ENCODE peak calls at places on chromosomes 16 and 17, in six cellular contexts. W is IMR-90, D is neuronal stem cell, B is H1, R is mesendoderm, Y is H9. L is an unnamed sample.

GRCh38 chr17:61251939-61252865 is 147.4 kb upstream of the TBX2 start:
- DNase-seq in W (peak; percentile 99), R (no peak), D (no peak), Y (no peak), B (no peak), L (peak; percentile 100)

GRCh38 chr17:15651583-15652110 is 32.1 kb upstream of the FBXW10B start:
- DNase-seq in D (peak; percentile 37), Y (peak; percentile 87), W (peak; percentile 99), B (peak; percentile 43), R (peak; percentile 85), L (peak; percentile 99)

GRCh38 chr16:28503470-28504259 is 3.0 kb downstream of the IL27 start:
- DNase-seq in W (no peak), Y (no peak), B (no peak), R (no peak), D (no peak), L (no peak)

GRCh38 chr17:6910987-6911603 is 79.6 kb upstream of the TEKT1 start:
- DNase-seq in B (no peak), R (peak; percentile 40), W (peak; percentile 57), Y (no peak), D (no peak), L (peak; percentile 59)

GRCh38 chr16:477287-477686 is 50.2 kb upstream of the CAPN15 start:
- DNase-seq in B (no peak), Y (no peak), R (no peak), W (no peak), D (no peak), L (no peak)

GRCh38 chr16:64907844-64908243 is 214.0 kb downstream of the CDH11 start:
- DNase-seq in B (no peak), W (peak; percentile 8), Y (no peak), D (no peak), R (no peak), L (peak; percentile 61)

GRCh38 chr16:81846105-81846504 is 67.0 kb downstream of the PLCG2 start:
- DNase-seq in R (no peak), Y (no peak), W (no peak), B (no peak), D (no peak), L (no peak)

GRCh38 chr16:695355-696089 is 5.3 kb upstream of the WDR24 start:
- DNase-seq in R (no peak), Y (peak; percentile 62), D (no peak), W (no peak), B (no peak), L (no peak)

GRCh38 chr16:61382435-61382834 is 653.8 kb downstream of the CDH8 start:
- DNase-seq in Y (no peak), D (peak; percentile 11), W (no peak), R (no peak), B (no peak), L (no peak)

GRCh38 chr16:85759136-85759535 is 8.2 kb upstream of the C16orf74 start:
- DNase-seq in R (no peak), B (no peak), Y (no peak), D (no peak), W (no peak), L (no peak)

GRCh38 chr16:85568519-85568918 is 44.6 kb upstream of the GSE1 start:
- DNase-seq in Y (no peak), R (no peak), B (no peak), W (no peak), D (no peak), L (no peak)

GRCh38 chr17:78934681-78935418 is 9.7 kb upstream of the TIMP2 start:
- DNase-seq in Y (peak; percentile 30), W (peak; percentile 51), D (no peak), B (no peak), R (no peak), L (no peak)

GRCh38 chr17:42247734-42248133 is 28.5 kb downstream of the STAT5B start:
- DNase-seq in D (no peak), B (no peak), R (peak; percentile 67), W (peak; percentile 81), Y (no peak), L (peak; percentile 86)

GRCh38 chr17:36590082-36590481 is 1.6 kb upstream of the DHRS11 start:
- DNase-seq in Y (no peak), D (no peak), R (no peak), B (no peak), W (peak; percentile 25), L (peak; percentile 36)

GRCh38 chr16:2287916-2288547 is 20.1 kb upstream of the RNPS1 start:
- DNase-seq in Y (peak; percentile 21), B (no peak), R (no peak), W (no peak), D (no peak), L (no peak)

GRCh38 chr17:63442549-63443035 is 3.5 kb downstream of the CYB561 start:
- DNase-seq in R (peak; percentile 74), W (no peak), B (no peak), Y (peak; percentile 62), D (no peak), L (no peak)

GRCh38 chr16:66588981-66589713 is 9.9 kb downstream of the CMTM2 start:
- DNase-seq in R (peak; percentile 66), W (peak; percentile 18), Y (peak; percentile 73), D (no peak), B (no peak), L (peak; percentile 20)

GRCh38 chr16:75109732-75110243 is 6.8 kb downstream of the LDHD start:
- DNase-seq in R (no peak), D (no peak), W (no peak), B (no peak), Y (peak; percentile 36), L (no peak)

GRCh38 chr17:79747508-79748295 is 17.0 kb downstream of the ENPP7 start:
- DNase-seq in W (no peak), Y (peak; percentile 64), R (peak; percentile 20), B (no peak), D (no peak), L (no peak)

GRCh38 chr16:72299684-72300243 is 127.8 kb upstream of the PMFBP1 start:
- DNase-seq in B (no peak), R (no peak), D (no peak), W (no peak), Y (no peak), L (no peak)

GRCh38 chr17:50210249-50211225 is 9.1 kb upstream of the COL1A1 start:
- DNase-seq in W (peak; percentile 99), Y (peak; percentile 94), R (peak; percentile 96), B (peak; percentile 81), D (no peak), L (peak; percentile 100)

GRCh38 chr16:30934827-30935557 is 11.6 kb downstream of the FBXL19 start:
- DNase-seq in D (no peak), B (no peak), W (peak; percentile 55), Y (peak; percentile 87), R (peak; percentile 87), L (peak; percentile 70)

GRCh38 chr17:36600936-36601302 is 464 bp upstream of the MRM1 start:
- DNase-seq in R (no peak), D (no peak), W (no peak), B (no peak), Y (no peak), L (no peak)

GRCh38 chr17:71900830-71901229 is 220.0 kb upstream of the SOX9 start:
- DNase-seq in B (no peak), R (no peak), D (no peak), W (peak; percentile 51), Y (no peak), L (no peak)

GRCh38 chr17:63526861-63527260 is 3.7 kb downstream of the KCNH6 start:
- DNase-seq in R (no peak), B (no peak), Y (no peak), D (no peak), W (no peak), L (no peak)

GRCh38 chr16:4488486-4488967 is 12.3 kb downstream of the HMOX2 start:
- DNase-seq in B (no peak), R (no peak), Y (no peak), D (no peak), W (peak; percentile 20), L (peak; percentile 64)

GRCh38 chr17:4152471-4152870 is 9.5 kb downstream of the CYB5D2 start:
- DNase-seq in R (no peak), B (no peak), Y (no peak), D (no peak), W (peak; percentile 77), L (peak; percentile 40)

GRCh38 chr17:83179378-83179777 is 100.0 kb downstream of the METRNL start:
- DNase-seq in Y (no peak), R (no peak), W (no peak), D (no peak), B (no peak), L (no peak)

GRCh38 chr17:9367186-9367585 is 208.4 kb downstream of the STX8 start:
- DNase-seq in D (no peak), W (no peak), B (no peak), R (no peak), Y (no peak), L (no peak)

GRCh38 chr17:9368631-9369030 is 207.0 kb downstream of the STX8 start:
- DNase-seq in Y (no peak), R (no peak), B (no peak), D (no peak), W (peak; percentile 5), L (no peak)

GRCh38 chr17:9370464-9370863 is 205.2 kb downstream of the STX8 start:
- DNase-seq in W (peak; percentile 62), D (no peak), R (no peak), Y (no peak), B (no peak), L (peak; percentile 58)

GRCh38 chr17:9371019-9371418 is 204.6 kb downstream of the STX8 start:
- DNase-seq in D (no peak), Y (no peak), B (no peak), R (no peak), W (peak; percentile 91), L (peak; percentile 51)
- H2BK15ac ChIP-seq in D (no peak overlapping the region), Y (no peak overlapping the region), B (no peak overlapping the region), R (no peak overlapping the region), W (no peak overlapping the region), L (no peak overlapping the region)

GRCh38 chr16:87687571-87687910 is 78.2 kb downstream of the KLHDC4 start:
- DNase-seq in R (no peak), B (no peak), D (no peak), W (no peak), Y (no peak), L (no peak)
- H2BK15ac ChIP-seq in R (no peak overlapping the region), B (no peak overlapping the region), D (no peak overlapping the region), W (no peak overlapping the region), Y (no peak overlapping the region), L (no peak overlapping the region)

GRCh38 chr17:76076100-76076764 is 1.7 kb downstream of the GALR2 start:
- DNase-seq in Y (peak; percentile 69), D (no peak), R (no peak), W (no peak), B (no peak), L (no peak)
- H2BK15ac ChIP-seq in Y (no peak overlapping the region), D (no peak overlapping the region), R (no peak overlapping the region), W (no peak overlapping the region), B (peak overlapping the region; percentile 72), L (no peak overlapping the region)

DNA sequence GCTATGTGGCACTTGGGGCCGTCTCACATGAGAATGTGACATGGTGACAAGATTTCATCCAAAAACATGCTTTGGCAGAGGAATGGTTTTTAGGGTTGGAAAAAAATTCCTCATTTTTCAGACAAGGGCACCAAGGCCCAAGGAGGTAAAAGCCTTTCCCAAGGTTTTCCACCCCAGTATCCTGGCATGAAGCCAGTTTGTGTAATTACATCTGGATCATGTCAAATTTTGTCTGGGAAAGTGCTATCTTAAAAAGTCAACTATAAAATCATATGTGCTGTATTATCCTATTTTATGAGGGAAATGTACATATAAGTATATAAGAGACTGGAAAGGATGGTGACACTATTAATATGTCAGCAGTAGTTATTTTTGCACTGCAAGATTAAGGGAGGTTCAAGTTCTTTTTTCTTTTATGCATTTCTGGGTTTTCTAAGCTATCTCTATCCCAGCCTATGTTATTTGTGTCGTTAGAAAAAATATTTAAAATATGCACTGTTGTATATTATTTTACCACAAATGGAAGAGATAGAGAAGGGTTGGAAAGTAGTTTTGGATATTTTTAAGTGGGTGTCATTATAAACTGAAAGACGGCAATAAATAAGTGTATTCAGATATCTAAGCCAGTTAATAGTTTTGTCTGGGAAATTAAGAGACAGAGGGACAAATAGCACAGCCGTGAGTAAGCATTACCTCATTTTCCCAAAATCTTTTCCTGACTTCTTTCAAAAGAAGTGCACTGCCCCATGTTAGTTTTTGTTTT is 13.4 kb upstream of the FBXO47 start:
- DNase-seq in R (no peak), W (peak; percentile 57), Y (no peak), D (no peak), B (no peak), L (peak; percentile 72)
- H2BK15ac ChIP-seq in R (no peak overlapping the region), W (peak overlapping the region; percentile 73), Y (no peak overlapping the region), D (no peak overlapping the region), B (no peak overlapping the region), L (no peak overlapping the region)

L was measured in mesenchymal stem cell.